ENCODE peak calls at places on chromosomes 11 and 22, in five cellular contexts. Y, S, P, X and K are unnamed samples. For H3K9me3 and H4K20me1, the result is how much of the 10 kb centered on the place peaks cover.

GRCh38 chr22:35219012-35219411 is 38.3 kb upstream of the HMGXB4 start:
- DNase-seq in Y (no peak), S (peak), P (peak), X (no peak), K (peak)

GRCh38 chr11:10125522-10126133 is 168.4 kb downstream of the SBF2 start:
- DNase-seq in Y (no peak), S (peak), P (peak), X (no peak), K (peak)

GRCh38 chr11:21771097-21771496 is 421.8 kb upstream of the ANO5 start:
- DNase-seq in Y (no peak), S (no peak), P (no peak), X (no peak), K (no peak)

GRCh38 chr11:119148855-119149370 is at the start of gene ABCG4:
- DNase-seq in Y (no peak), S (peak), P (peak), X (peak), K (no peak)

GRCh38 chr22:45208993-45209838 is 31.5 kb downstream of the KIAA0930 start:
- DNase-seq in Y (no peak), S (peak), P (peak), X (peak), K (peak)

GRCh38 chr11:26204110-26204509 is 127.8 kb upstream of the ANO3 start:
- DNase-seq in Y (no peak), S (no peak), P (no peak), X (no peak), K (no peak)

GRCh38 chr22:21927174-21927823 is 25.3 kb downstream of the PPM1F start:
- DNase-seq in Y (no peak), S (peak), P (no peak), X (no peak), K (no peak)

GRCh38 chr11:13297917-13298356 is 20.3 kb downstream of the BMAL1 start:
- DNase-seq in Y (peak), S (no peak), P (no peak), X (no peak), K (no peak)

GRCh38 chr22:20071524-20071972 is 8.5 kb upstream of the DGCR8 start:
- DNase-seq in Y (no peak), S (no peak), P (no peak), X (no peak), K (no peak)

GRCh38 chr11:31794546-31794945 is 16.6 kb downstream of the PAX6 start:
- DNase-seq in Y (no peak), S (no peak), P (no peak), X (peak), K (no peak)

GRCh38 chr11:10522921-10523320 is 18.1 kb downstream of the RNF141 start:
- DNase-seq in Y (no peak), S (no peak), P (no peak), X (no peak), K (peak)

GRCh38 chr22:45201678-45202332 is 38.1 kb downstream of the NUP50 start:
- DNase-seq in Y (no peak), S (peak), P (no peak), X (no peak), K (peak)

GRCh38 chr11:39220069-39220468 is 2239.4 kb downstream of the LRRC4C start:
- DNase-seq in Y (no peak), S (no peak), P (no peak), X (no peak), K (no peak)

GRCh38 chr11:12248330-12248729 is 129.0 kb upstream of the PARVA start:
- DNase-seq in Y (peak), S (no peak), P (no peak), X (peak), K (no peak)

GRCh38 chr11:76025068-76025467 is 181.2 kb downstream of the WNT11 start:
- DNase-seq in Y (no peak), S (peak), P (peak), X (no peak), K (peak)

GRCh38 chr11:58731819-58732218 is at the start of gene GLYAT:
- DNase-seq in Y (peak), S (no peak), P (no peak), X (no peak), K (no peak)

GRCh38 chr11:58726594-58727414 is 4.9 kb downstream of the GLYAT start:
- DNase-seq in Y (no peak), S (no peak), P (no peak), X (no peak), K (no peak)

GRCh38 chr11:58730507-58731089 is 1.1 kb downstream of the GLYAT start:
- DNase-seq in Y (no peak), S (no peak), P (no peak), X (no peak), K (no peak)

GRCh38 chr11:58727415-58727797 is 4.3 kb downstream of the GLYAT start:
- DNase-seq in Y (no peak), S (no peak), P (no peak), X (no peak), K (no peak)
- H3K9me3 ChIP-seq in Y (under half), S (under half), P (under half), X (under half), K (under half)

GRCh38 chr22:39314251-39314971 is 5.0 kb downstream of the RPL3 start:
- DNase-seq in Y (no peak), S (peak), P (peak), X (no peak), K (no peak)
- H4K20me1 ChIP-seq in Y (half or more), S (half or more), P (under half), X (half or more), K (under half)

GRCh38 chr22:32120603-32121002 is 38.5 kb downstream of the C22orf42 start:
- DNase-seq in Y (no peak), S (peak), P (no peak), X (no peak), K (no peak)
- H3K9me3 ChIP-seq in Y (under half), S (under half), P (under half), X (under half), K (under half)

GRCh38 chr22:25448435-25449051 is 115.9 kb upstream of the GRK3 start:
- DNase-seq in Y (no peak), S (peak), P (peak), X (peak), K (peak)

GRCh38 chr22:25451480-25452114 is 112.9 kb upstream of the GRK3 start:
- DNase-seq in Y (no peak), S (no peak), P (peak), X (no peak), K (no peak)

GRCh38 chr22:25452116-25452700 is 112.3 kb upstream of the GRK3 start:
- DNase-seq in Y (no peak), S (no peak), P (peak), X (no peak), K (no peak)

GRCh38 chr22:25447689-25448434 is 116.6 kb upstream of the GRK3 start:
- DNase-seq in Y (peak), S (peak), P (peak), X (peak), K (peak)

DNA sequence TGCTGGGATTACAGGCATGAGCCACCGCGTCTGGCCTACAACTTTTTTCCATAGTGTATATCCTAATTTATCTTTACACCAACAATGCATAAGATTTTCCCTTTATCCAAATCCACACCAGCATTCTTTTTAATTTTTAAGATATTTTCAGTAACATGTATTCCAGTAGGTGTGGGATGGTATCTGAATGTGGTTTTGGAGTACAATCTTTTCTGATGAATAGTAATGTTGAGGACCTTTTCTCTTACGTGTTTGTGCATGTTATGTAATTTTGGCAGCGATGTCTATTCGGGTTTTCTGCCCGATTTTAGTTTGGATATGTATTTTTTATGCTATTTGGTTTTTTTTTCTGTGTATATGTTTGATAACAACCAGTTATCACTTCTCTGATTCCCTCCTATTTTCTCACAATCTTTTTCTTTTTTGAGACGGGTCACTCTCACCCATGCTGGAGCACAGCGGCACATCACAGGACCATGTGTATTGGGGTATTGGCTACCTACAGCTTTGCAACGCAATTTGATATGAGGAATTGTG is 114.6 kb upstream of the GRK3 start:
- DNase-seq in Y (no peak), S (no peak), P (peak), X (no peak), K (peak)
- H4K20me1 ChIP-seq in Y (under half), S (under half), P (under half), X (half or more), K (under half)

GRCh38 chr22:48821346-48822186 is 1006.1 kb downstream of the BRD1 start:
- DNase-seq in Y (no peak), S (peak), P (no peak), X (no peak), K (no peak)

GRCh38 chr22:48820481-48821345 is 1007.0 kb downstream of the BRD1 start:
- DNase-seq in Y (no peak), S (peak), P (no peak), X (no peak), K (no peak)

GRCh38 chr22:48819991-48820390 is 1007.7 kb downstream of the BRD1 start:
- DNase-seq in Y (no peak), S (peak), P (no peak), X (no peak), K (no peak)

GRCh38 chr22:48822278-48823233 is 1005.1 kb downstream of the BRD1 start:
- DNase-seq in Y (no peak), S (peak), P (no peak), X (no peak), K (no peak)

DNA sequence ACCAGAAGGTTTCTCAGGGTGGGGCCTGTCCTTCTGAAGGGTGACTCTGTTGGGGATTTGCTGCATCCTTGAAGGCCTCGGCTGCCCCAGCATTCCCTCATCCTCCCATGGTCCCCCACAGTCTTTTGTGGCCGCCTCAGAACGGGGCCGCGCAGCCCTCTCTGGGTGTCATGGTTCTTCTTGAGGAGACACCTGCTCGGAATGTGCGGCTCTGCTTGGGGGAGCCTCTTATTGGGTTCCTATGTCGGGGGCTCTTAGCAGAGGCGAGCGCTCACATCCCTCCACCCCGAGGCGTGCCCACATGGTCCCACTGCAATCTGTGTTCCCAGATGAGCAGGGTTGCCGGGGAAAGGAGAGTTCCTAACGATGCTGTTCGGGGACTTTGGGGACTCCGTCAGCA is 1008.4 kb downstream of the BRD1 start:
- DNase-seq in Y (no peak), S (no peak), P (no peak), X (no peak), K (no peak)
- H3K9me3 ChIP-seq in Y (under half), S (under half), P (under half), X (under half), K (half or more)

DNA sequence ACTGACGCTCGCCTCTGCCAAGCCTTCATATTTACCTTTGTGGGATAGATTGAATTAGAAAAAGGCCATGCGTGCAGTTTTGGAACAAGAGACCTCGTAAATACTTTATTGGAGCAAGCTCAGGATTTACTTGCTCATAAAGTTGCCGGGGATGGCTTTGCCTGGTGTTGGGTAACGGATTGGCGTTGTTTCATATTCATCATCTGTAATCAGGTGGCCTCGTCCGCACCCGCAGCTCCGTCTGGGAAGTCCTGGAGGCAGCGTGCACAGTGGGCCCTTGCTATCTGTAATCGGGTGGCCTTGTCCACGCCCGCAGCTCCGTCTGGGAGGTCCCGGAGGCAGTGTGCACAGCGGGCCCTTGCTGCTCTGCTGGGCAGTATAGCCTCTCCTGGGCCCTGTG is 1209.3 kb downstream of the BRD1 start:
- DNase-seq in Y (no peak), S (no peak), P (no peak), X (no peak), K (no peak)
- H4K20me1 ChIP-seq in Y (under half), S (under half), P (under half), X (under half), K (under half)

GRCh38 chr11:1180947-1181391 is 23.2 kb downstream of the MUC5AC start:
- DNase-seq in Y (no peak), S (no peak), P (no peak), X (no peak), K (no peak)

GRCh38 chr11:1178906-1179305 is 21.2 kb downstream of the MUC5AC start:
- DNase-seq in Y (no peak), S (no peak), P (no peak), X (no peak), K (no peak)

GRCh38 chr11:1181420-1181819 is 23.7 kb downstream of the MUC5AC start:
- DNase-seq in Y (no peak), S (no peak), P (no peak), X (no peak), K (no peak)

GRCh38 chr11:1179641-1180040 is 21.9 kb downstream of the MUC5AC start:
- DNase-seq in Y (no peak), S (no peak), P (no peak), X (no peak), K (no peak)

GRCh38 chr11:1180171-1180570 is 22.4 kb downstream of the MUC5AC start:
- DNase-seq in Y (no peak), S (no peak), P (no peak), X (no peak), K (no peak)
- H3K9me3 ChIP-seq in Y (under half), S (under half), P (under half), X (under half), K (under half)

GRCh38 chr22:36586852-36587251 is 57.9 kb upstream of the EIF3D start:
- DNase-seq in Y (no peak), S (peak), P (no peak), X (no peak), K (no peak)
- H4K20me1 ChIP-seq in Y (under half), S (under half), P (under half), X (under half), K (under half)